ENCODE peak calls at places on chromosome 1, in five cellular contexts. T is NT2/D1, K is IMR-90, N is GM23248, D is endodermal cell. L is an unnamed sample.

GRCh38 chr1:87329756-87330200 is 1.1 kb downstream of the LMO4 start:
- DNase-seq in T (no peak), K (peak), N (peak), D (no peak), L (peak)

GRCh38 chr1:115343200-115343737 is 5.2 kb upstream of the NGF start:
- DNase-seq in T (peak), K (no peak), N (peak), D (no peak), L (no peak)

GRCh38 chr1:158506369-158506987 is 34.5 kb downstream of the OR10R2 start:
- DNase-seq in T (peak), K (peak), N (peak), D (peak), L (peak)

GRCh38 chr1:181104042-181104789 is 15.7 kb downstream of the IER5 start:
- DNase-seq in T (no peak), K (no peak), N (no peak), D (no peak), L (no peak)

GRCh38 chr1:150017206-150017750 is 6.8 kb upstream of the OTUD7B start:
- DNase-seq in T (peak), K (no peak), N (no peak), D (peak), L (no peak)

GRCh38 chr1:200224315-200224714 is 185.5 kb downstream of the ZNF281 start:
- DNase-seq in T (peak), K (peak), N (peak), D (no peak), L (peak)

GRCh38 chr1:42957880-42958487 is 684 bp downstream of the SLC2A1 start:
- DNase-seq in T (no peak), K (peak), N (peak), D (peak), L (peak)

GRCh38 chr1:159408862-159409400 is 23.1 kb upstream of the OR10J4 start:
- DNase-seq in T (no peak), K (no peak), N (no peak), D (no peak), L (no peak)

GRCh38 chr1:51863384-51863783 is 15.1 kb downstream of the NRDC start:
- DNase-seq in T (no peak), K (no peak), N (no peak), D (no peak), L (no peak)

GRCh38 chr1:165842363-165843129 is 15.1 kb downstream of the UCK2 start:
- DNase-seq in T (no peak), K (peak), N (peak), D (peak), L (peak)

GRCh38 chr1:229567109-229567868 is 8.8 kb upstream of the ABCB10 start:
- DNase-seq in T (no peak), K (no peak), N (no peak), D (no peak), L (no peak)

GRCh38 chr1:84583648-84584047 is 9.4 kb upstream of the CTBS start:
- DNase-seq in T (no peak), K (no peak), N (no peak), D (no peak), L (no peak)

GRCh38 chr1:84581648-84582047 is 7.4 kb upstream of the CTBS start:
- DNase-seq in T (no peak), K (no peak), N (no peak), D (no peak), L (no peak)

GRCh38 chr1:84585803-84586202 is 11.6 kb upstream of the CTBS start:
- DNase-seq in T (no peak), K (no peak), N (no peak), D (no peak), L (no peak)

GRCh38 chr1:84582802-84583587 is 8.8 kb upstream of the CTBS start:
- DNase-seq in T (no peak), K (no peak), N (no peak), D (peak), L (peak)

DNA sequence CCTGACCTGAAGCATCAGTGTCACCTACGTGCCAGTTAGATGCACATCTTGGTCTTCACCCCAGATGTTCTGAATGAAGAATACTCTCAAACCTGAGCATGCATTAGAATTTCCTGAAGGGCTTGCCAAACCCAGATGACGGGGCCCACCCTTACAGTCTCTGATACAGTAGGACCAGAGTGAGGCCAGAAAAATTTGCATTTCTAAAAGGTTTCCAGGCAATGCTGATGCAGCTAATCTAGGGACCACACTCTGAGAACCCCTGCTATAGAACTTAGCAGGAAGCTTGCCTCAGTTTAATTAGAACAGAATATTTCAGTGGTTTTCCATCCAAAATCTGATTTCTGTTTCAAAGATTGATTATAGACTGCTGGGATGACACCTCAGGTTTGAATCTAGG is 9.9 kb upstream of the CTBS start:
- DNase-seq in T (peak), K (no peak), N (no peak), D (no peak), L (no peak)
- H3K9ac ChIP-seq in T (no peak), K (no peak), N (no peak), D (no peak), L (no peak)

GRCh38 chr1:67732750-67733151 is 47.8 kb downstream of the GADD45A start:
- DNase-seq in T (no peak), K (peak), N (peak), D (no peak), L (no peak)
- H3K9ac ChIP-seq in T (no peak), K (no peak), N (no peak), D (no peak), L (no peak)

GRCh38 chr1:240804475-240804874 is 192.5 kb upstream of the GREM2 start:
- DNase-seq in T (no peak), K (peak), N (peak), D (no peak), L (peak)
- H3K9ac ChIP-seq in T (no peak), K (no peak), N (no peak), D (no peak), L (no peak)

GRCh38 chr1:46719689-46720088 is 775 bp upstream of the EFCAB14 start:
- DNase-seq in T (no peak), K (no peak), N (no peak), D (no peak), L (no peak)
- H3K9ac ChIP-seq in T (peak), K (no peak), N (peak), D (no peak), L (peak)